ENCODE peak calls at places on chromosomes 5 and 9, in six cellular contexts. Y is astrocyte of the cerebellum, O is cerebellar cortex, J is ureter, R is NCI-H2081, S is activated T-helper 1 cell treated with Interleukin-2 at 50 U/mL for 16 hours. H is an unnamed sample.

GRCh38 chr5:85320495-85320894 is 935.8 kb upstream of the EDIL3 start:
- DNase-seq in S (no peak), O (no peak), Y (no peak), J (no peak), R (no peak), H (no peak)

GRCh38 chr5:173454764-173455598 is 126.8 kb upstream of the STC2 start:
- DNase-seq in O (no peak), R (no peak), Y (peak; percentile 94), S (no peak), J (no peak), H (no peak)

GRCh38 chr5:39177629-39177959 is 41.8 kb downstream of the FYB1 start:
- DNase-seq in O (no peak), Y (no peak), R (no peak), S (no peak), J (no peak), H (no peak)

GRCh38 chr5:90528704-90529233 is 615 bp downstream of the LYSMD3 start:
- DNase-seq in R (no peak), S (no peak), J (no peak), Y (no peak), O (peak; percentile 25), H (peak; percentile 26)

GRCh38 chr5:2239237-2239910 is 356.6 kb upstream of the IRX4 start:
- DNase-seq in O (no peak), J (no peak), R (no peak), Y (no peak), S (no peak), H (no peak)

GRCh38 chr5:124263172-124263571 is 483.3 kb downstream of the ZNF608 start:
- DNase-seq in S (no peak), O (no peak), J (no peak), R (no peak), Y (no peak), H (no peak)

GRCh38 chr9:5851445-5851844 is 18.5 kb upstream of the ERMP1 start:
- DNase-seq in R (no peak), O (no peak), Y (no peak), S (no peak), J (peak; percentile 55), H (no peak)

GRCh38 chr9:16864741-16865434 is 5.6 kb downstream of the BNC2 start:
- DNase-seq in Y (no peak), R (no peak), O (no peak), S (no peak), J (no peak), H (no peak)

GRCh38 chr5:71821029-71821428 is 102.0 kb downstream of the CARTPT start:
- DNase-seq in Y (no peak), J (no peak), R (no peak), S (no peak), O (no peak), H (no peak)

GRCh38 chr5:7759257-7759871 is 91.6 kb downstream of the CFAP90 start:
- DNase-seq in Y (no peak), O (no peak), R (no peak), J (no peak), S (no peak), H (no peak)

GRCh38 chr9:136411358-136411757 is 900 bp downstream of the PMPCA start:
- DNase-seq in S (no peak), Y (no peak), J (no peak), O (no peak), R (no peak), H (no peak)

GRCh38 chr5:76082790-76083554 is at the start of gene SV2C:
- DNase-seq in Y (no peak), J (no peak), S (no peak), R (no peak), O (peak; percentile 18), H (no peak)

GRCh38 chr5:15748266-15748665 is 248.3 kb downstream of the FBXL7 start:
- DNase-seq in R (no peak), O (no peak), J (no peak), Y (no peak), S (no peak), H (no peak)

GRCh38 chr9:2872307-2872940 is 28.5 kb upstream of the PUM3 start:
- DNase-seq in O (peak; percentile 74), R (peak; percentile 40), S (no peak), Y (peak; percentile 33), J (no peak), H (no peak)

GRCh38 chr9:137753192-137753765 is 124.3 kb upstream of the CACNA1B start:
- DNase-seq in J (no peak), R (no peak), Y (no peak), S (no peak), O (no peak), H (no peak)

GRCh38 chr5:56840597-56840996 is 25.2 kb downstream of the MAP3K1 start:
- DNase-seq in Y (no peak), S (no peak), J (no peak), O (no peak), R (no peak), H (no peak)

GRCh38 chr5:132184588-132184987 is 43.1 kb downstream of the P4HA2 start:
- DNase-seq in O (no peak), Y (no peak), S (no peak), J (no peak), R (no peak), H (no peak)

GRCh38 chr5:159146839-159147238 is 47.1 kb upstream of the EBF1 start:
- DNase-seq in O (no peak), R (no peak), Y (no peak), S (no peak), J (no peak), H (no peak)

GRCh38 chr5:67992919-67993318 is 222.6 kb upstream of the PIK3R1 start:
- DNase-seq in Y (peak; percentile 38), R (no peak), O (peak; percentile 21), S (no peak), J (no peak), H (no peak)

GRCh38 chr5:103119067-103119764 is 722 bp downstream of the GIN1 start:
- DNase-seq in Y (no peak), O (no peak), J (no peak), R (no peak), S (no peak), H (no peak)

GRCh38 chr5:142356716-142357468 is 32.1 kb upstream of the SPRY4 start:
- DNase-seq in Y (peak; percentile 77), O (peak; percentile 89), S (peak; percentile 77), R (peak; percentile 57), J (peak; percentile 87), H (peak; percentile 75)

GRCh38 chr5:141186897-141187512 is at the start of gene PCDHB9:
- DNase-seq in Y (no peak), J (no peak), O (peak; percentile 50), S (no peak), R (peak; percentile 10), H (peak; percentile 11)

GRCh38 chr9:114652776-114653555 is 4.6 kb downstream of the TEX53 start:
- DNase-seq in S (no peak), R (no peak), Y (no peak), O (no peak), J (no peak), H (no peak)

GRCh38 chr9:75455444-75455921 is 367.2 kb downstream of the OSTF1 start:
- DNase-seq in R (no peak), O (no peak), S (no peak), J (no peak), Y (peak; percentile 28), H (no peak)

GRCh38 chr5:179729303-179729702 is 3.3 kb upstream of the MAML1 start:
- DNase-seq in R (no peak), J (no peak), Y (no peak), S (no peak), O (no peak), H (no peak)

GRCh38 chr9:128438343-128439109 is 17.3 kb upstream of the ODF2 start:
- DNase-seq in R (peak; percentile 84), O (peak; percentile 89), S (peak; percentile 65), J (peak; percentile 83), Y (peak; percentile 52), H (peak; percentile 69)

GRCh38 chr5:126628102-126628501 is 27.4 kb downstream of the PHAX start:
- DNase-seq in O (peak; percentile 10), J (no peak), S (no peak), Y (no peak), R (no peak), H (no peak)

GRCh38 chr5:138459311-138459710 is 6.0 kb upstream of the EGR1 start:
- DNase-seq in S (peak; percentile 65), O (no peak), R (no peak), Y (no peak), J (no peak), H (peak; percentile 71)

GRCh38 chr9:1986341-1986740 is 28.8 kb upstream of the SMARCA2 start:
- DNase-seq in J (no peak), Y (no peak), S (no peak), O (no peak), R (no peak), H (no peak)

GRCh38 chr9:91234523-91234922 is 127.2 kb downstream of the AUH start:
- DNase-seq in J (no peak), R (no peak), Y (no peak), S (no peak), O (no peak), H (no peak)

GRCh38 chr9:89543621-89544279 is 45.8 kb upstream of the SEMA4D start:
- DNase-seq in O (no peak), Y (no peak), S (no peak), J (no peak), R (no peak), H (no peak)

GRCh38 chr5:77709340-77709739 is 66.8 kb downstream of the TBCA start:
- DNase-seq in S (no peak), J (no peak), R (no peak), O (no peak), Y (no peak), H (no peak)

GRCh38 chr9:134670042-134670525 is 28.5 kb downstream of the COL5A1 start:
- DNase-seq in J (no peak), Y (peak; percentile 83), O (no peak), R (no peak), S (no peak), H (no peak)

GRCh38 chr5:144183254-144183889 is 12.7 kb downstream of the KCTD16 start:
- DNase-seq in R (no peak), S (no peak), Y (no peak), O (peak; percentile 33), J (no peak), H (no peak)